ENCODE peak calls at places on chromosome 19, in six cellular contexts. P, F, U, D, W and B are unnamed samples.

GRCh38 chr19:43422000-43422688 is 7.5 kb downstream of the TEX101 start:
- DNase-seq in P (no peak), F (no peak), W (no peak), U (no peak), D (no peak), B (no peak)

GRCh38 chr19:47417746-47418594 is 1.4 kb downstream of the MEIS3 start:
- DNase-seq in D (no peak), F (no peak), W (peak), U (peak), P (peak), B (no peak)

GRCh38 chr19:58558066-58558622 is at the start of gene UBE2M:
- DNase-seq in F (peak), U (peak), W (no peak), D (no peak), P (no peak), B (no peak)

GRCh38 chr19:2476451-2477140 is 669 bp downstream of the GADD45B start:
- DNase-seq in D (no peak), F (peak), U (peak), W (peak), P (peak), B (peak)

GRCh38 chr19:39438270-39438934 is 2.7 kb upstream of the RPS16 start:
- DNase-seq in P (no peak), F (no peak), W (no peak), D (no peak), U (peak), B (peak)

GRCh38 chr19:32880607-32881006 is 11.0 kb upstream of the SLC7A9 start:
- DNase-seq in P (no peak), F (no peak), U (no peak), D (no peak), W (no peak), B (no peak)

GRCh38 chr19:48466571-48467325 is 2.4 kb upstream of the CYTH2 start:
- DNase-seq in U (peak), F (no peak), W (peak), P (no peak), D (no peak), B (peak)

GRCh38 chr19:3577741-3578344 is 5.1 kb downstream of the HMG20B start:
- DNase-seq in W (peak), U (no peak), P (peak), F (no peak), D (no peak), B (no peak)

GRCh38 chr19:33759356-33759755 is 37.3 kb upstream of the KCTD15 start:
- DNase-seq in U (no peak), P (no peak), F (no peak), D (no peak), W (no peak), B (no peak)

GRCh38 chr19:5170329-5170745 is 170.3 kb downstream of the PTPRS start:
- DNase-seq in W (peak), D (no peak), F (no peak), P (no peak), U (no peak), B (no peak)

GRCh38 chr19:1384085-1384462 is 367 bp downstream of the NDUFS7 start:
- DNase-seq in P (no peak), W (no peak), D (no peak), U (peak), F (no peak), B (no peak)

GRCh38 chr19:16463991-16464575 is 7.7 kb downstream of the EPS15L1 start:
- DNase-seq in P (no peak), U (no peak), F (no peak), D (no peak), W (peak), B (no peak)

GRCh38 chr19:27736225-27736624 is 1476.7 kb downstream of the UQCRFS1 start:
- DNase-seq in P (no peak), F (peak), W (no peak), D (no peak), U (no peak), B (no peak)

GRCh38 chr19:18308051-18308947 is 14.6 kb downstream of the LSM4 start:
- DNase-seq in F (no peak), W (peak), U (no peak), P (no peak), D (no peak), B (no peak)

GRCh38 chr19:41064974-41065569 is 23.2 kb upstream of the CYP2A13 start:
- DNase-seq in U (peak), D (peak), P (peak), F (peak), W (peak), B (peak)

GRCh38 chr19:48470281-48470680 is 1.1 kb downstream of the CYTH2 start:
- DNase-seq in P (no peak), W (no peak), F (no peak), D (no peak), U (no peak), B (no peak)

GRCh38 chr19:52673014-52673413 is 34.9 kb upstream of the ZNF83 start:
- DNase-seq in D (no peak), P (no peak), U (no peak), W (no peak), F (no peak), B (no peak)

GRCh38 chr19:4194353-4194752 is 11.9 kb downstream of the ANKRD24 start:
- DNase-seq in U (no peak), D (no peak), F (no peak), P (no peak), W (no peak), B (no peak)

GRCh38 chr19:32176591-32176990 is 168.8 kb upstream of the ZNF507 start:
- DNase-seq in W (no peak), P (no peak), D (no peak), F (no peak), U (no peak), B (no peak)

GRCh38 chr19:47779524-47780214 is 1.2 kb downstream of the SELENOW start:
- DNase-seq in U (peak), W (no peak), P (no peak), D (no peak), F (no peak), B (no peak)

GRCh38 chr19:9935409-9936062 is 779 bp downstream of the OLFM2 start:
- DNase-seq in D (no peak), F (no peak), U (no peak), W (peak), P (peak), B (no peak)
- H3K9ac ChIP-seq in D (peak), F (no peak), U (peak), W (no peak), P (no peak), B (peak)

GRCh38 chr19:6473652-6474051 is 7.9 kb downstream of the DENND1C start:
- DNase-seq in F (no peak), P (no peak), U (no peak), W (no peak), D (no peak), B (peak)

GRCh38 chr19:6472713-6473112 is 8.6 kb downstream of the CRB3 start:
- DNase-seq in W (no peak), F (no peak), U (no peak), D (no peak), P (no peak), B (no peak)

GRCh38 chr19:6476155-6476895 is 5.3 kb downstream of the DENND1C start:
- DNase-seq in P (peak), W (peak), U (peak), F (peak), D (peak), B (peak)

GRCh38 chr19:6476896-6477431 is 4.6 kb downstream of the DENND1C start:
- DNase-seq in D (no peak), W (no peak), P (peak), F (no peak), U (no peak), B (no peak)

DNA sequence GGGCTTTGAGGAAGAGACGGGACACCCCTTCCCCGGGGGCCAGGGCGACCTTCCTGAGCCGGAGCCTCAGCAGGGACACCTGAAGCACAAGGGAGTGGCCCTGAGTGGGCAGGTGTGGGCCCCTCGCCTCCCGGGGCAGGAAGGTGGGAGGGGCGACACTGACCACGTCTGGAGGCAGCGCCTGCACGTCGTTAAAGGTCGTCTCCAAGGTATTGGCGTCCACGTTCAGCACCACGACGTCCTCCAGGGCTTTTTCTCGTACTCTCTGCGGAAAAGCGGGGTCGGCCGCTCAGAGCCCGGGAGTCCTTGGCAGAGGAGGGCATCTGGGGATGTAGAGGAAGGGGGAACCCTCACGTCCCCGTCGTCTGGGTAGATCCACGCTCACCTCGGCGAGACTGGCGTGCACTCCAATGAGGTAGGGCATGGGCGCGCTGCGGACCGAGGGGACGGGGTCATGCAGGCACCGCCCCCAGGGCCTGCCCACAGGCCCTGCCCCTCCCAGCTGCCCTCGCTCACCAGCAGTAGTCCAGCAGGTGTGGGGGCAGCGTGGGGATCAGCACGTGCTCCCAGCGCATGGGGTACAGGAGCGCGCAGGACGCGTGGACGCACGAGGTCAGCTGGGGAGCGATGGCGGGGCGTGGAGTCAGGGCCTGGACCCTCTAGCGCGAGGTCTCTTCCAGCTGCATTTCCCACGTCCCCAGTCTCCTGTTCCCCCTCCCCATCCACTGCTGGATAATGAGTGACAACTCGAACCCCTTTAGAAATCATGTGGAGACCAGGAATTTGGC is 6.1 kb downstream of the DENND1C start:
- DNase-seq in W (peak), D (no peak), P (peak), U (no peak), F (no peak), B (no peak)
- TF ChIP-seq EZH2phosphoT487 in W (no peak), D (no peak), P (no peak), U (no peak), F (no peak), B (no peak)

GRCh38 chr19:35348909-35349611 is 1.4 kb downstream of the FFAR1 start:
- DNase-seq in U (no peak), F (no peak), W (no peak), P (peak), D (no peak), B (no peak)

GRCh38 chr19:35347930-35348298 is 212 bp downstream of the FFAR1 start:
- DNase-seq in W (no peak), D (no peak), P (no peak), F (no peak), U (no peak), B (no peak)

GRCh38 chr19:35346193-35347052 is 1.3 kb upstream of the FFAR1 start:
- DNase-seq in U (no peak), D (no peak), P (no peak), W (no peak), F (no peak), B (no peak)

GRCh38 chr19:35345671-35346111 is 2.0 kb upstream of the FFAR1 start:
- DNase-seq in F (no peak), U (no peak), W (no peak), P (no peak), D (no peak), B (no peak)

DNA sequence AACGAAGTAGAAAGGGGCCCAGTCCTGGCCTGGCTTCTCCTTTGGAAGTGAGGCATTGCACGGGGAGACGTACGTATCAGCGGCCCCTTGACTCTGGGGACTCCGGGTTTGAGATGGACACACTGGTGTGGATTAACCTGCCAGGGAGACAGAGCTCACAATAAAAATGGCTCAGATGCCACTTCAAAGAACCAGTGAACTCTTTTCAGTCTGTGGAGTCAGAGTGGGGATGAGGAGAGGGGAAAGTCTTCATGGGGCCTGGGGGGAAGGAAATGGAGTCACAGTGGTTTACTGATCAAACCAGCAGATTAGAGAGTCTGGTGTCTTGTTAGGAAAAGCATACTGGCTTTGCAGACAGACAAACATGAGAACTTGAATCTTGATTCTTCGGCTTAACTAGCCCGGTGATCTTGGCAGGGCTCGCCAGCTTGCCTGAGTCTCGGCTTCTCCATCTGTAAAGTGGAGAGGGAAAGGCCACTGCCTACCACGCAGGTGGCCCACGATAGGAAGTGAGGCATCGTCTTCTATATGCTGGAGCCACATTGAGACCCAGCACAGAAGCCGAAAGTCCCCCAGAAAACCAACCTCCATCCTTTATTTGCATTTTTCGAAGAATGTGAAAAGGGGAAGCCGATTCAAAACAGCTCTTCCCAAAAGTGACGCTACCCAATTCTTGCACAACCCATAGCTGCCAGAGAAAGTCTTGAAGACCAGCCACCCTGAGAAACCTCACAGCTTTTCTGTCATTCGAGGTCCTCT is at the start of gene FFAR1:
- DNase-seq in P (no peak), U (no peak), W (no peak), F (no peak), D (no peak), B (no peak)
- H3K9ac ChIP-seq in P (no peak), U (no peak), W (no peak), F (no peak), D (no peak), B (no peak)

DNA sequence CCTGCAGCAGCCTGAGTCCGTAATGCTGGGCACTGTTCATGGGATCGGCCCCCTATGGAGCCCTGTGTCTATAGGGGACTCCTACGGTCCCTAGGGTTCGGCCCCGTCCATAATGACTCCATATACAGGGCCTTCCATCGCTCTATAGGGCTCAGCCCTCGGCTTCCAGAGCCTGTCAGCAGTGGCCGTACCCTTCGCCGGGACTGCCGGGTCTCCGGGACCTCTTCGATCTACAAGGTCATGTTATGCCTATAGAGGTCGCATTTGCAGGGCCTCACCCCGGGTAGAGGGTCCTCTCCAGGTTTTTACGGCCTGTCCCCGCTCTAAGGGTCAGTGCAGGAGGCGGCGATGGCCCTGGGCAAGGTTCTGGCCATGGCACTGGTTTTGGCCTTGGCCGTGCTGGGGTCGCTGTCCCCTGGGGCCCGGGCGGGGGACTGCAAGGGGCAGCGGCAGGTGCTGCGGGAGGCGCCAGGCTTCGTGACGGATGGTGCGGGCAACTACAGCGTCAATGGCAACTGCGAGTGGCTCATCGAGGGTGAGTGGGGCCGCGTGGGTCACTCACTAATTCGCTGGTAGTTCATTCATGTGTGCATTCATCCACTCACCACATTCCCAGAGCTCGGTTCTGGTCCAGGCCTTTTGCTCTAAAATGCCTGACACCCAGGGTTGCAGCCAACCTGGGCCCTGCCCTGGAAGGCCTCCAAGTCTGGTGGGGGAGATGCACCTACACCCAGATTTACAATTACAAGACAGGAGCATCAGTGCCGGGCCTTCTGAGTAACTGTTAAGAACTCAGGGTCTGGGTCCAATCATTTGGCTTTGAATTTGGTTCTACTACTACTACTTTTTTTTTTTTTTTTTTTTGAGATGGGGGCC is 699 bp downstream of the MEGF8 start:
- DNase-seq in D (no peak), P (no peak), U (peak), W (peak), F (peak), B (no peak)
- TF ChIP-seq EZH2phosphoT487 in D (no peak), P (no peak), U (no peak), W (no peak), F (no peak), B (no peak)

DNA sequence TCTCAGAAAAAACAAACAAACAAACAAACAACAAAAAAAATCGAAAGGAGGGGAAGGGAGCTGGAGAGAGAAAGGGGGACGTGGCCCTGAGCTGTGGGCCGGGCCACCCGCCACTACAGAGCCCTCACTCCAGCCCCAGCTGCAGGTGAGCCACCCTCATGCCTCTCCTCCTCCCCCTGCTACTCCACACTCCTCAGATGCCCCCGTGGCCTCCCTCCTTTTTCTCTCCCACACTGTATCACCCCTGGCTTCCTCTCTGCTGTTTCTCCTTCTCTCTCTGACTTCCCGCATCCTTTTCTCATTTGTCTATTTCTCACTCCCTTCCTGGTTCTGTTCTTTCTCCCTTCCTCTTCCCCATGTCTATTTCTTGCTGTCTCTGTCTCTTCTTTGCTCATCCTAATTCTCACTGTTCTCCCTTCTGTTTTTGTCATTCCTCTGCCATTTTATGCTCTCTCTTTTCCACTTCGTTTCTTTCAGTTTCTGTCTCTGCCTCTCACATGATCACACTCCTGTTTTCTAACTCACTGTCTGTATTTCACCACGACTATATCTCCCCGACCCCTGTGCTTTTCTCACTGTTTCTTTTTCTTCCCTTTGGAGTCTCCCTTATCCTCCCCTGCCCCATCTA is 2.7 kb downstream of the KLK2 start:
- DNase-seq in F (peak), D (no peak), P (no peak), W (no peak), U (no peak), B (no peak)
- H3K9ac ChIP-seq in F (peak), D (no peak), P (no peak), W (no peak), U (no peak), B (no peak)

GRCh38 chr19:15149704-15150103 is 42.5 kb downstream of the SYDE1 start:
- DNase-seq in D (no peak), F (no peak), U (no peak), W (no peak), P (no peak), B (no peak)

GRCh38 chr19:15159251-15159650 is 41.5 kb downstream of the NOTCH3 start:
- DNase-seq in D (no peak), F (peak), W (no peak), U (peak), P (no peak), B (peak)

GRCh38 chr19:15155296-15155695 is 45.5 kb downstream of the NOTCH3 start:
- DNase-seq in D (no peak), U (no peak), F (no peak), P (no peak), W (no peak), B (no peak)

GRCh38 chr19:15156391-15156790 is 44.4 kb downstream of the NOTCH3 start:
- DNase-seq in U (no peak), D (no peak), F (no peak), W (no peak), P (no peak), B (no peak)

GRCh38 chr19:15154002-15154612 is 46.7 kb downstream of the NOTCH3 start:
- DNase-seq in U (peak), F (peak), W (peak), D (peak), P (peak), B (peak)
- TF ChIP-seq EZH2phosphoT487 in U (no peak), F (no peak), W (no peak), D (no peak), P (no peak), B (no peak)

DNA sequence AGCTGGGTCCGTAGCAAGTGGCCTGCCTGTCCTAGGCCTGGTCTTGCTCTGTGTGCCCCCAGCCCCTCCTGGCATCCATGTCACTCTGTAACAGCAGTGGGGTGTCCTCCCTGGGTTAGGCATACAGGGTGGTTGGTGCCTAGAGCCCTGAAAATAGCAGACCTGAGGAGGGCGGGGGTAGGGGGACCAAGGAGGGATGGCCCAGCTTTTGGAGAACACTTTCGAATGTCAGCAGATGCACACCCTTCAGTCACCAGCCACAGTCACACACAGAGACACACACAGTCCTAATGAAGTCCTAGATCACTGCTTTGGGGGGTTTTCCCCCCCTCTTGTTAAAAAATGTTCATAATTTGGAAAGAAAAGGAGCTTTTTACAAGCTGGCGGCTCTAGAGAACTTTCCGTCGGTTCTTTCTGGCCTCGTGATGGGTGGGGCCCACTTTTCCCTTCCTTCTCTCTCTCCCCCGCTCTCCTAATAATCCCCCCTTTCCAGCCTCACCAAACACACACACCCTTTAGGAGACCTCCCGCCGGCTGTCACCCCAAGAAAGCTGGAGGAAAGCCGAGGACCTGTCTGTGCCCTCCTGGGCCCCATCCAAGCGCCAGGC is 47.9 kb downstream of the LYL1 start:
- DNase-seq in W (no peak), P (no peak), U (peak), D (no peak), F (no peak), B (no peak)
- H3K9ac ChIP-seq in W (peak), P (no peak), U (peak), D (peak), F (no peak), B (peak)